ENCODE peak calls at places on chromosomes 12 and 14, in nine cellular contexts. One of them, this sample, is unnamed.

GRCh38 chr12:109833307-109834189 is at the start of gene TRPV4:
- DNase-seq in tibial nerve: no peak
- DNase-seq in A549: no peak
- DNase-seq in transverse colon: no peak
- DNase-seq in upper lobe of left lung: no peak
- DNase-seq in ovary: no peak
- DNase-seq in suprapubic skin: no peak
- DNase-seq in sigmoid colon: no peak
- DNase-seq in HepG2: no peak
- DNase-seq in this sample: peak; percentile 30

GRCh38 chr14:95683793-95684192 is 2.4 kb upstream of the TCL1B start:
- DNase-seq in upper lobe of left lung: peak; percentile 28
- DNase-seq in suprapubic skin: peak; percentile 72
- DNase-seq in sigmoid colon: no peak
- DNase-seq in A549: peak; percentile 25
- DNase-seq in tibial nerve: no peak
- DNase-seq in transverse colon: peak; percentile 16
- DNase-seq in HepG2: peak; percentile 11
- DNase-seq in ovary: no peak
- DNase-seq in this sample: peak; percentile 36

GRCh38 chr12:14952295-14952995 is 9.0 kb downstream of the ARHGDIB start:
- DNase-seq in transverse colon: peak; percentile 26
- DNase-seq in upper lobe of left lung: peak; percentile 66
- DNase-seq in suprapubic skin: no peak
- DNase-seq in HepG2: peak; percentile 42
- DNase-seq in sigmoid colon: no peak
- DNase-seq in A549: peak; percentile 42
- DNase-seq in ovary: peak; percentile 31
- DNase-seq in tibial nerve: no peak
- DNase-seq in this sample: no peak

GRCh38 chr14:89027097-89027740 is 202.8 kb downstream of the TTC8 start:
- DNase-seq in sigmoid colon: peak; percentile 71
- DNase-seq in transverse colon: peak; percentile 55
- DNase-seq in HepG2: peak; percentile 21
- DNase-seq in tibial nerve: no peak
- DNase-seq in ovary: peak; percentile 60
- DNase-seq in upper lobe of left lung: peak; percentile 38
- DNase-seq in A549: peak; percentile 72
- DNase-seq in suprapubic skin: no peak
- DNase-seq in this sample: peak; percentile 61

GRCh38 chr14:75426332-75427125 is 1.3 kb upstream of the JDP2 start:
- DNase-seq in A549: no peak
- DNase-seq in tibial nerve: no peak
- DNase-seq in sigmoid colon: no peak
- DNase-seq in transverse colon: no peak
- DNase-seq in ovary: no peak
- DNase-seq in upper lobe of left lung: no peak
- DNase-seq in suprapubic skin: no peak
- DNase-seq in HepG2: peak; percentile 40
- DNase-seq in this sample: no peak

GRCh38 chr12:53623526-53623925 is 2.7 kb downstream of the ATF7 start:
- DNase-seq in HepG2: no peak
- DNase-seq in tibial nerve: no peak
- DNase-seq in transverse colon: no peak
- DNase-seq in upper lobe of left lung: peak; percentile 31
- DNase-seq in ovary: no peak
- DNase-seq in A549: no peak
- DNase-seq in sigmoid colon: no peak
- DNase-seq in suprapubic skin: no peak
- DNase-seq in this sample: no peak

GRCh38 chr12:77615331-77615730 is 215.4 kb upstream of the NAV3 start:
- DNase-seq in tibial nerve: no peak
- DNase-seq in upper lobe of left lung: no peak
- DNase-seq in sigmoid colon: no peak
- DNase-seq in transverse colon: no peak
- DNase-seq in ovary: no peak
- DNase-seq in A549: no peak
- DNase-seq in suprapubic skin: no peak
- DNase-seq in HepG2: no peak
- DNase-seq in this sample: no peak

GRCh38 chr12:102958073-102958829 is 777 bp downstream of the ASCL1 start:
- DNase-seq in tibial nerve: no peak
- DNase-seq in sigmoid colon: no peak
- DNase-seq in transverse colon: no peak
- DNase-seq in A549: peak; percentile 21
- DNase-seq in upper lobe of left lung: no peak
- DNase-seq in ovary: no peak
- DNase-seq in HepG2: no peak
- DNase-seq in suprapubic skin: no peak
- DNase-seq in this sample: no peak

GRCh38 chr14:103828315-103828967 is 18.9 kb downstream of the PPP1R13B start:
- DNase-seq in upper lobe of left lung: no peak
- DNase-seq in sigmoid colon: peak; percentile 72
- DNase-seq in tibial nerve: no peak
- DNase-seq in A549: no peak
- DNase-seq in suprapubic skin: no peak
- DNase-seq in ovary: peak; percentile 71
- DNase-seq in transverse colon: peak; percentile 23
- DNase-seq in HepG2: no peak
- DNase-seq in this sample: peak; percentile 55

GRCh38 chr12:94618995-94619695 is 31.2 kb downstream of the TMCC3 start:
- DNase-seq in sigmoid colon: no peak
- DNase-seq in tibial nerve: no peak
- DNase-seq in transverse colon: no peak
- DNase-seq in upper lobe of left lung: no peak
- DNase-seq in suprapubic skin: no peak
- DNase-seq in A549: no peak
- DNase-seq in HepG2: no peak
- DNase-seq in ovary: no peak
- DNase-seq in this sample: no peak

GRCh38 chr12:33439587-33440011 is at the start of gene SYT10:
- DNase-seq in ovary: no peak
- DNase-seq in HepG2: no peak
- DNase-seq in A549: no peak
- DNase-seq in suprapubic skin: no peak
- DNase-seq in sigmoid colon: no peak
- DNase-seq in transverse colon: no peak
- DNase-seq in tibial nerve: no peak
- DNase-seq in upper lobe of left lung: no peak
- DNase-seq in this sample: no peak

GRCh38 chr12:104121001-104121400 is 17.0 kb downstream of the NFYB start:
- DNase-seq in upper lobe of left lung: no peak
- DNase-seq in ovary: no peak
- DNase-seq in suprapubic skin: no peak
- DNase-seq in HepG2: no peak
- DNase-seq in sigmoid colon: no peak
- DNase-seq in tibial nerve: no peak
- DNase-seq in transverse colon: no peak
- DNase-seq in A549: peak; percentile 36
- DNase-seq in this sample: no peak

GRCh38 chr12:75020068-75020557 is 189.5 kb downstream of the KCNC2 start:
- DNase-seq in A549: no peak
- DNase-seq in HepG2: no peak
- DNase-seq in tibial nerve: no peak
- DNase-seq in sigmoid colon: no peak
- DNase-seq in upper lobe of left lung: no peak
- DNase-seq in ovary: no peak
- DNase-seq in suprapubic skin: no peak
- DNase-seq in transverse colon: no peak
- DNase-seq in this sample: no peak

GRCh38 chr12:19227190-19227879 is 97.8 kb downstream of the PLEKHA5 start:
- DNase-seq in HepG2: no peak
- DNase-seq in tibial nerve: no peak
- DNase-seq in sigmoid colon: no peak
- DNase-seq in ovary: no peak
- DNase-seq in suprapubic skin: no peak
- DNase-seq in A549: no peak
- DNase-seq in transverse colon: no peak
- DNase-seq in upper lobe of left lung: no peak
- DNase-seq in this sample: no peak

GRCh38 chr14:50875359-50876090 is 3.7 kb downstream of the ABHD12B start:
- DNase-seq in ovary: no peak
- DNase-seq in suprapubic skin: no peak
- DNase-seq in upper lobe of left lung: no peak
- DNase-seq in sigmoid colon: no peak
- DNase-seq in HepG2: peak; percentile 96
- DNase-seq in transverse colon: no peak
- DNase-seq in tibial nerve: no peak
- DNase-seq in A549: no peak
- DNase-seq in this sample: no peak

GRCh38 chr14:52077261-52077984 is 8.6 kb upstream of the NID2 start:
- DNase-seq in transverse colon: no peak
- DNase-seq in ovary: no peak
- DNase-seq in sigmoid colon: no peak
- DNase-seq in suprapubic skin: no peak
- DNase-seq in HepG2: no peak
- DNase-seq in upper lobe of left lung: no peak
- DNase-seq in tibial nerve: no peak
- DNase-seq in A549: no peak
- DNase-seq in this sample: no peak

GRCh38 chr14:64704743-64705405 is 650 bp downstream of the PLEKHG3 start:
- DNase-seq in suprapubic skin: peak; percentile 83
- DNase-seq in sigmoid colon: peak; percentile 72
- DNase-seq in A549: no peak
- DNase-seq in ovary: no peak
- DNase-seq in tibial nerve: no peak
- DNase-seq in transverse colon: peak; percentile 50
- DNase-seq in HepG2: no peak
- DNase-seq in upper lobe of left lung: peak; percentile 49
- DNase-seq in this sample: peak; percentile 57

GRCh38 chr14:75742867-75743266 is 81.8 kb downstream of the TTLL5 start:
- DNase-seq in suprapubic skin: no peak
- DNase-seq in sigmoid colon: no peak
- DNase-seq in A549: no peak
- DNase-seq in HepG2: no peak
- DNase-seq in upper lobe of left lung: no peak
- DNase-seq in tibial nerve: no peak
- DNase-seq in ovary: no peak
- DNase-seq in transverse colon: no peak
- DNase-seq in this sample: no peak

GRCh38 chr14:39369029-39369428 is 63.2 kb downstream of the FBXO33 start:
- DNase-seq in ovary: no peak
- DNase-seq in suprapubic skin: no peak
- DNase-seq in tibial nerve: no peak
- DNase-seq in A549: no peak
- DNase-seq in HepG2: no peak
- DNase-seq in sigmoid colon: no peak
- DNase-seq in transverse colon: no peak
- DNase-seq in upper lobe of left lung: no peak
- DNase-seq in this sample: no peak

GRCh38 chr12:103930787-103931536 is 752 bp downstream of the HSP90B1 start:
- DNase-seq in upper lobe of left lung: peak; percentile 38
- DNase-seq in tibial nerve: no peak
- DNase-seq in ovary: peak; percentile 63
- DNase-seq in suprapubic skin: peak; percentile 82
- DNase-seq in transverse colon: peak; percentile 51
- DNase-seq in HepG2: peak; percentile 13
- DNase-seq in A549: no peak
- DNase-seq in sigmoid colon: peak; percentile 83
- DNase-seq in this sample: peak; percentile 59

GRCh38 chr14:69242311-69243224 is 17.4 kb upstream of the GALNT16 start:
- DNase-seq in tibial nerve: peak; percentile 52
- DNase-seq in upper lobe of left lung: peak; percentile 46
- DNase-seq in transverse colon: peak; percentile 50
- DNase-seq in sigmoid colon: peak; percentile 77
- DNase-seq in suprapubic skin: no peak
- DNase-seq in ovary: peak; percentile 79
- DNase-seq in HepG2: peak; percentile 60
- DNase-seq in A549: peak; percentile 76
- DNase-seq in this sample: peak; percentile 69

GRCh38 chr12:96218989-96219678 is 25.0 kb downstream of the ELK3 start:
- DNase-seq in transverse colon: no peak
- DNase-seq in upper lobe of left lung: no peak
- DNase-seq in sigmoid colon: no peak
- DNase-seq in ovary: no peak
- DNase-seq in A549: peak; percentile 28
- DNase-seq in suprapubic skin: no peak
- DNase-seq in tibial nerve: no peak
- DNase-seq in HepG2: peak; percentile 69
- DNase-seq in this sample: no peak

GRCh38 chr14:97458302-97459137 is 661.3 kb downstream of the VRK1 start:
- DNase-seq in upper lobe of left lung: peak; percentile 53
- DNase-seq in tibial nerve: no peak
- DNase-seq in transverse colon: peak; percentile 28
- DNase-seq in sigmoid colon: no peak
- DNase-seq in ovary: no peak
- DNase-seq in suprapubic skin: no peak
- DNase-seq in HepG2: no peak
- DNase-seq in A549: no peak
- DNase-seq in this sample: peak; percentile 38

GRCh38 chr12:90335561-90335960 is 619.4 kb downstream of the CCER1 start:
- DNase-seq in transverse colon: no peak
- DNase-seq in A549: no peak
- DNase-seq in ovary: no peak
- DNase-seq in HepG2: no peak
- DNase-seq in upper lobe of left lung: no peak
- DNase-seq in suprapubic skin: no peak
- DNase-seq in tibial nerve: no peak
- DNase-seq in sigmoid colon: no peak
- DNase-seq in this sample: no peak
- TF ChIP-seq EP300 in transverse colon: no peak
- TF ChIP-seq EP300 in A549: no peak
- TF ChIP-seq EP300 in ovary: no peak
- TF ChIP-seq EP300 in HepG2: no peak
- TF ChIP-seq EP300 in upper lobe of left lung: no peak
- TF ChIP-seq EP300 in suprapubic skin: no peak
- TF ChIP-seq EP300 in tibial nerve: no peak
- TF ChIP-seq EP300 in sigmoid colon: no peak
- TF ChIP-seq EP300 in this sample: no peak

GRCh38 chr12:16950041-16950677 is 344.2 kb upstream of the LMO3 start:
- DNase-seq in sigmoid colon: no peak
- DNase-seq in transverse colon: no peak
- DNase-seq in suprapubic skin: no peak
- DNase-seq in upper lobe of left lung: no peak
- DNase-seq in ovary: no peak
- DNase-seq in HepG2: no peak
- DNase-seq in A549: no peak
- DNase-seq in tibial nerve: no peak
- DNase-seq in this sample: no peak
- TF ChIP-seq EP300 in sigmoid colon: no peak
- TF ChIP-seq EP300 in transverse colon: no peak
- TF ChIP-seq EP300 in suprapubic skin: no peak
- TF ChIP-seq EP300 in upper lobe of left lung: no peak
- TF ChIP-seq EP300 in ovary: no peak
- TF ChIP-seq EP300 in HepG2: no peak
- TF ChIP-seq EP300 in A549: no peak
- TF ChIP-seq EP300 in tibial nerve: no peak
- TF ChIP-seq EP300 in this sample: no peak

GRCh38 chr12:87413784-87414183 is 615.4 kb downstream of the C12orf50 start:
- DNase-seq in upper lobe of left lung: no peak
- DNase-seq in transverse colon: no peak
- DNase-seq in A549: no peak
- DNase-seq in sigmoid colon: no peak
- DNase-seq in suprapubic skin: no peak
- DNase-seq in ovary: no peak
- DNase-seq in HepG2: no peak
- DNase-seq in tibial nerve: no peak
- DNase-seq in this sample: no peak
- TF ChIP-seq EP300 in upper lobe of left lung: no peak
- TF ChIP-seq EP300 in transverse colon: no peak
- TF ChIP-seq EP300 in A549: no peak
- TF ChIP-seq EP300 in sigmoid colon: no peak
- TF ChIP-seq EP300 in suprapubic skin: no peak
- TF ChIP-seq EP300 in ovary: no peak
- TF ChIP-seq EP300 in HepG2: no peak
- TF ChIP-seq EP300 in tibial nerve: no peak
- TF ChIP-seq EP300 in this sample: no peak

GRCh38 chr12:72075401-72075800 is 136.8 kb downstream of the TPH2 start:
- DNase-seq in tibial nerve: no peak
- DNase-seq in sigmoid colon: no peak
- DNase-seq in A549: no peak
- DNase-seq in ovary: no peak
- DNase-seq in upper lobe of left lung: no peak
- DNase-seq in transverse colon: no peak
- DNase-seq in suprapubic skin: no peak
- DNase-seq in HepG2: no peak
- DNase-seq in this sample: no peak
- TF ChIP-seq EP300 in tibial nerve: no peak
- TF ChIP-seq EP300 in sigmoid colon: no peak
- TF ChIP-seq EP300 in A549: no peak
- TF ChIP-seq EP300 in ovary: no peak
- TF ChIP-seq EP300 in upper lobe of left lung: no peak
- TF ChIP-seq EP300 in transverse colon: no peak
- TF ChIP-seq EP300 in suprapubic skin: no peak
- TF ChIP-seq EP300 in HepG2: no peak
- TF ChIP-seq EP300 in this sample: no peak